ENCODE peak calls at places on chromosome 9, in nine cellular contexts. L, M, K, G, X, P, Z, T and S are unnamed samples.
A peak's percentile ranks its signal among the peaks of the same experiment; 100 is the strongest.

GRCh38 chr9:115099891-115100290 is 18.1 kb downstream of the TNC start:
- DNase-seq in X (no peak), M (no peak), T (no peak), Z (no peak), L (no peak), P (no peak), G (no peak), K (no peak), S (no peak)

GRCh38 chr9:94586814-94587213 is 6.8 kb downstream of the FBP2 start:
- DNase-seq in K (no peak), M (no peak), P (no peak), G (no peak), X (no peak), L (no peak), Z (no peak), T (no peak), S (no peak)

GRCh38 chr9:110583237-110583636 is 3.7 kb upstream of the SVEP1 start:
- DNase-seq in P (no peak), G (no peak), X (no peak), Z (no peak), L (no peak), K (no peak), T (peak; percentile 8), M (no peak), S (no peak)

GRCh38 chr9:112074250-112075008 is 100.7 kb downstream of the SUSD1 start:
- DNase-seq in T (peak; percentile 77), Z (peak; percentile 70), X (peak; percentile 87), K (peak; percentile 52), M (peak; percentile 87), L (peak; percentile 49), G (peak; percentile 83), P (peak; percentile 72), S (peak; percentile 79)

GRCh38 chr9:73183917-73184861 is 32.5 kb downstream of the ANXA1 start:
- DNase-seq in M (peak; percentile 8), G (peak; percentile 56), L (no peak), T (peak; percentile 65), K (no peak), X (peak; percentile 18), Z (no peak), P (no peak), S (no peak)

GRCh38 chr9:852539-852938 is 11.0 kb downstream of the DMRT1 start:
- DNase-seq in G (no peak), M (no peak), K (no peak), T (no peak), X (no peak), Z (no peak), P (no peak), L (no peak), S (no peak)

GRCh38 chr9:70318002-70318401 is 59.2 kb downstream of the SMC5 start:
- DNase-seq in M (no peak), P (no peak), K (no peak), Z (no peak), G (no peak), X (no peak), L (no peak), T (peak; percentile 13), S (no peak)

GRCh38 chr9:1709347-1709746 is 305.8 kb upstream of the SMARCA2 start:
- DNase-seq in G (no peak), X (no peak), K (no peak), P (no peak), L (no peak), M (no peak), T (peak; percentile 18), Z (no peak), S (no peak)

GRCh38 chr9:86487222-86487841 is 133.1 kb upstream of the TUT7 start:
- DNase-seq in M (no peak), G (peak; percentile 70), T (peak; percentile 55), K (no peak), L (no peak), Z (no peak), X (peak; percentile 60), P (no peak), S (no peak)

GRCh38 chr9:127700594-127701255 is 6.1 kb upstream of the CFAP157 start:
- DNase-seq in M (no peak), X (no peak), L (no peak), G (no peak), P (no peak), Z (no peak), K (no peak), T (no peak), S (no peak)

GRCh38 chr9:110640736-110641135 is 27.9 kb upstream of the MUSK start:
- DNase-seq in X (no peak), M (no peak), Z (no peak), G (no peak), L (no peak), K (no peak), P (no peak), T (no peak), S (no peak)

GRCh38 chr9:21549251-21549765 is 67.2 kb upstream of the IFNE start:
- DNase-seq in Z (peak; percentile 27), P (no peak), L (no peak), M (peak; percentile 80), G (no peak), K (no peak), T (peak; percentile 84), X (peak; percentile 81), S (no peak)

DNA sequence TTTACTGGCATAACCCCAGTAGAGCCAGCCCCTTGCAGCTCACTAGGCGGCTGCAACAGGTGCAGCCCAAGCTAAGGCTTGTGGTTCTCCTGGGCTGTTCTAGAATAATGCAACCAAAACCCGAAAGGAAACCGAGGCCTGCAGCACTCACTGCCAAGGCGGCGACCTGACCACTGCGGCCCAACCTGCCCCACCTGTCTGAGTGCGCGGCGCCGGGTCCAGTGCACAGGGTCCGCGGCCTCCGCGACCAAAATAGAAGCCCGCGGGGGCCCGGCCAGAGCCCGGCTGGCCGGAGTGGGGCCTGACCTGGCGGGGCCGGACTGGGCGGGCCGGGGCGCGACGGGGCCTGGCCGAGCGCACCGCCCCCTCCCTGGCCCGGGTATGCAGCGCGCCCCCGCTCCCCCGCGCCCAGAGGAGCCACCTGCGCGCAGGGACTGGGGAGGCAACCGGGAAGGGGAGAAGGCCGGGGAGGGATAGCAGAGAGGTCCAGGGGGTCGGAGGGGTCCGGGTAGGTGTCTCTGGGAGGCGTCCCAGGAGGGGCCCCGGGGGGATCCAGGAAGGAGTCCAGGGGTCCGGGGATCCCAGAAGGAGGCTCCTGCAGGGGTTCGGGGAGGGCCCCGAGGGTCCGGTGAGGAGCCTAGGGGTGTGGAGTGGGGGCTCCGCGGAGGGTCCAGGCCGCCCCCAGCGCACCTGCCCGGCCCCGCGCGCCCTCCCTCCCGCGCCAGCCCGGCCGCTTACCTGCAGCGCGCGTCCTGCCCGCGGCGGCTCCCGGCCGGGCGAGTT is 541 bp downstream of the SEMA4D start:
- DNase-seq in L (peak; percentile 41), T (no peak), P (no peak), G (peak; percentile 30), K (peak; percentile 58), Z (peak; percentile 13), M (no peak), X (no peak), S (no peak)
- TF ChIP-seq CTCF in L (no peak), T (no peak), P (no peak), G (no peak), K (no peak), Z (no peak), M (no peak), X (no peak), S (no peak)

GRCh38 chr9:124511891-124512805 is 4.9 kb upstream of the NR5A1 start:
- DNase-seq in K (no peak), P (no peak), Z (no peak), M (no peak), G (no peak), X (no peak), T (no peak), L (no peak), S (no peak)

GRCh38 chr9:124510650-124511425 is 3.6 kb upstream of the NR5A1 start:
- DNase-seq in G (peak; percentile 55), L (no peak), T (peak; percentile 31), K (no peak), M (no peak), Z (no peak), X (no peak), P (no peak), S (no peak)

GRCh38 chr9:124512806-124513204 is 5.6 kb upstream of the NR5A1 start:
- DNase-seq in M (no peak), K (no peak), T (no peak), P (no peak), L (no peak), G (no peak), X (no peak), Z (no peak), S (no peak)

GRCh38 chr9:124513374-124513994 is 6.3 kb upstream of the NR5A1 start:
- DNase-seq in G (no peak), X (no peak), T (no peak), P (no peak), Z (no peak), M (no peak), K (no peak), L (no peak), S (no peak)

DNA sequence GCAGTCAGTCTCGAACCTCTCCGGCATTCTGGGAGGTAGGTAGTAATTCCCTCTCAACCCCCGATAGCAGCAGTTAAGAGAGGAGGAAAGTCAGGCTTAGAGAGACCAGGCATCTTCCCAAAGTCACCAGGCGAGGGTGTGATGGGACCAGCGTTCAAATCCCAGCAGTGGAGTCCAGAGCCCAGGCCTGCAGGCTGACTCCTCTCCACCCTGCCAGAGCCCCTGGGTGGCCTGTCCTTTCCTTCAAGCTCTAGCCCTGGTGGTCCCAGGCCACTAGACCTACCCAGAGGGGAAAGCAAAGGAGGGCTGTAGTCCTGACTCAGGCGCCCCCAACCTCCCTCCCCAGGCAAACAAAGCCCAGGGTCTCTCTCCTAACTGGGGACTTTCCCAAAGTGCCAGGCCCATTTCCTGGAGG is 4.2 kb upstream of the NR5A1 start:
- DNase-seq in P (no peak), L (no peak), M (no peak), T (no peak), K (no peak), Z (no peak), X (no peak), G (no peak), S (no peak)
- TF ChIP-seq CTCF in P (no peak), L (no peak), M (peak; percentile 16), T (no peak), K (no peak), Z (no peak), X (no peak), G (no peak), S (no peak)

DNA sequence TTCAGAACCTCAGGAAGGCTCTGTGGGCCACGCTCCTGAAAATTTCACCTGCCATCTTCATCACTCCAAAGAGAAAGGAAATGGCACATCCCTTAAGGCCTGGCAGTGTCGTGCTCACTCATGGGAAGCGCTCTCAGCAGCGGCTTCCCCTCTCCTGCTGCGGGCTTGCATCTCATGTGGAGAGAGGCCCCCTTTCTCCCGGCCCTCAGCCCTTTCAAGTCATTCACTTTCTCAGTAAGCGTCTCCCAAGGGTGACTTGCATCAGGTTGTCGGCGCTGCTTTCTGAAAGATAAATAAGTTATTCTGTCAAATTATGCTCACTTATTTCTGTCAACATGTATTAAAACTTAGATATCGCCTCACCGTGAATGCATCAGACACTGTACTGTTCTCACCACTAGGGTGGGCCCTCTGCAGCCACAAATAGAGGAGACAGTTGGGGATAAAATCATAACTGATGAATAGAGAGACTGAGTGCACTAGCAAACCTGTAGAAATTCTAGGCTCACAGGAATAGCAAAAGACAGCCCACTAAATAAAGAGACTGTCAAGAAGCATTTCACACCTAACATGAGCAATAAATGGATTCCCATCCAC is 174.6 kb downstream of the RFK start:
- DNase-seq in Z (no peak), M (no peak), G (no peak), L (no peak), P (no peak), X (no peak), T (peak; percentile 16), K (no peak), S (no peak)
- TF ChIP-seq CTCF in Z (no peak), M (peak; percentile 50), G (no peak), L (no peak), P (no peak), X (no peak), T (peak; percentile 17), K (no peak), S (no peak)

GRCh38 chr9:96655198-96655851 is at the start of gene PRXL2C:
- DNase-seq in G (peak; percentile 92), Z (peak; percentile 66), P (peak; percentile 81), X (peak; percentile 59), L (peak; percentile 80), M (no peak), T (peak; percentile 77), K (peak; percentile 91), S (peak; percentile 94)
- TF ChIP-seq CTCF in G (no peak), Z (no peak), P (no peak), X (no peak), L (no peak), M (no peak), T (no peak), K (no peak), S (no peak)